ENCODE peak calls at places on chromosome 3, in four cellular contexts. One of them, this sample, is unnamed.

GRCh38 chr3:82100378-82100777 is 338.9 kb upstream of the GBE1 start:
- DNase-seq in activated T-helper 9 cell treated with anti-CD3 and anti-CD28 coated beads, Interleukin-2, amount 50 U/mL, for 16 hours: no peak
- DNase-seq in CD8-positive, alpha-beta memory T cell: no peak
- DNase-seq in amniotic stem cell: no peak
- DNase-seq in this sample: no peak

GRCh38 chr3:128289534-128289933 is 136.3 kb downstream of the EEFSEC start:
- DNase-seq in CD8-positive, alpha-beta memory T cell: no peak
- DNase-seq in activated T-helper 9 cell treated with anti-CD3 and anti-CD28 coated beads, Interleukin-2, amount 50 U/mL, for 16 hours: no peak
- DNase-seq in amniotic stem cell: no peak
- DNase-seq in this sample: no peak

GRCh38 chr3:46854543-46854942 is 8.7 kb downstream of the MYL3 start:
- DNase-seq in activated T-helper 9 cell treated with anti-CD3 and anti-CD28 coated beads, Interleukin-2, amount 50 U/mL, for 16 hours: no peak
- DNase-seq in CD8-positive, alpha-beta memory T cell: no peak
- DNase-seq in amniotic stem cell: no peak
- DNase-seq in this sample: no peak

GRCh38 chr3:20637729-20638128 is 451.7 kb upstream of the SGO1 start:
- DNase-seq in CD8-positive, alpha-beta memory T cell: no peak
- DNase-seq in amniotic stem cell: no peak
- DNase-seq in activated T-helper 9 cell treated with anti-CD3 and anti-CD28 coated beads, Interleukin-2, amount 50 U/mL, for 16 hours: no peak
- DNase-seq in this sample: no peak

GRCh38 chr3:42652611-42653302 is 740 bp upstream of the ZBTB47 start:
- DNase-seq in CD8-positive, alpha-beta memory T cell: no peak
- DNase-seq in amniotic stem cell: peak; percentile 58
- DNase-seq in activated T-helper 9 cell treated with anti-CD3 and anti-CD28 coated beads, Interleukin-2, amount 50 U/mL, for 16 hours: no peak
- DNase-seq in this sample: no peak

GRCh38 chr3:152374260-152374990 is 105.7 kb downstream of the MBNL1 start:
- DNase-seq in amniotic stem cell: no peak
- DNase-seq in CD8-positive, alpha-beta memory T cell: no peak
- DNase-seq in activated T-helper 9 cell treated with anti-CD3 and anti-CD28 coated beads, Interleukin-2, amount 50 U/mL, for 16 hours: no peak
- DNase-seq in this sample: no peak

GRCh38 chr3:82082796-82083195 is 321.4 kb upstream of the GBE1 start:
- DNase-seq in activated T-helper 9 cell treated with anti-CD3 and anti-CD28 coated beads, Interleukin-2, amount 50 U/mL, for 16 hours: no peak
- DNase-seq in amniotic stem cell: no peak
- DNase-seq in CD8-positive, alpha-beta memory T cell: no peak
- DNase-seq in this sample: no peak

GRCh38 chr3:10263549-10264363 is 15.5 kb downstream of the TATDN2 start:
- DNase-seq in CD8-positive, alpha-beta memory T cell: peak; percentile 40
- DNase-seq in activated T-helper 9 cell treated with anti-CD3 and anti-CD28 coated beads, Interleukin-2, amount 50 U/mL, for 16 hours: peak; percentile 48
- DNase-seq in amniotic stem cell: peak; percentile 35
- DNase-seq in this sample: peak; percentile 64

GRCh38 chr3:13558651-13559050 is 9.7 kb downstream of the FBLN2 start:
- DNase-seq in amniotic stem cell: no peak
- DNase-seq in activated T-helper 9 cell treated with anti-CD3 and anti-CD28 coated beads, Interleukin-2, amount 50 U/mL, for 16 hours: no peak
- DNase-seq in CD8-positive, alpha-beta memory T cell: no peak
- DNase-seq in this sample: no peak

GRCh38 chr3:23805881-23806321 is at the start of gene UBE2E1:
- DNase-seq in amniotic stem cell: peak; percentile 38
- DNase-seq in CD8-positive, alpha-beta memory T cell: peak; percentile 65
- DNase-seq in activated T-helper 9 cell treated with anti-CD3 and anti-CD28 coated beads, Interleukin-2, amount 50 U/mL, for 16 hours: peak; percentile 50
- DNase-seq in this sample: peak; percentile 36

GRCh38 chr3:156816091-156816793 is 9.9 kb upstream of the LEKR1 start:
- DNase-seq in amniotic stem cell: no peak
- DNase-seq in CD8-positive, alpha-beta memory T cell: no peak
- DNase-seq in activated T-helper 9 cell treated with anti-CD3 and anti-CD28 coated beads, Interleukin-2, amount 50 U/mL, for 16 hours: peak; percentile 31
- DNase-seq in this sample: peak; percentile 30

GRCh38 chr3:89180334-89180733 is 72.9 kb downstream of the EPHA3 start:
- DNase-seq in activated T-helper 9 cell treated with anti-CD3 and anti-CD28 coated beads, Interleukin-2, amount 50 U/mL, for 16 hours: no peak
- DNase-seq in amniotic stem cell: no peak
- DNase-seq in CD8-positive, alpha-beta memory T cell: no peak
- DNase-seq in this sample: no peak

GRCh38 chr3:48410205-48411040 is 19.5 kb downstream of the PLXNB1 start:
- DNase-seq in activated T-helper 9 cell treated with anti-CD3 and anti-CD28 coated beads, Interleukin-2, amount 50 U/mL, for 16 hours: no peak
- DNase-seq in amniotic stem cell: no peak
- DNase-seq in CD8-positive, alpha-beta memory T cell: no peak
- DNase-seq in this sample: peak; percentile 2

GRCh38 chr3:61537366-61537765 is 24.0 kb upstream of the PTPRG start:
- DNase-seq in activated T-helper 9 cell treated with anti-CD3 and anti-CD28 coated beads, Interleukin-2, amount 50 U/mL, for 16 hours: no peak
- DNase-seq in amniotic stem cell: no peak
- DNase-seq in CD8-positive, alpha-beta memory T cell: no peak
- DNase-seq in this sample: no peak

GRCh38 chr3:143171656-143172055 is 52.1 kb downstream of the CHST2 start:
- DNase-seq in activated T-helper 9 cell treated with anti-CD3 and anti-CD28 coated beads, Interleukin-2, amount 50 U/mL, for 16 hours: no peak
- DNase-seq in CD8-positive, alpha-beta memory T cell: no peak
- DNase-seq in amniotic stem cell: peak; percentile 27
- DNase-seq in this sample: no peak

GRCh38 chr3:175149675-175150074 is 290.5 kb downstream of the NAALADL2 start:
- DNase-seq in activated T-helper 9 cell treated with anti-CD3 and anti-CD28 coated beads, Interleukin-2, amount 50 U/mL, for 16 hours: no peak
- DNase-seq in amniotic stem cell: no peak
- DNase-seq in CD8-positive, alpha-beta memory T cell: no peak
- DNase-seq in this sample: no peak

GRCh38 chr3:127417709-127418559 is 130.1 kb upstream of the PRR20G start:
- DNase-seq in activated T-helper 9 cell treated with anti-CD3 and anti-CD28 coated beads, Interleukin-2, amount 50 U/mL, for 16 hours: no peak
- DNase-seq in CD8-positive, alpha-beta memory T cell: no peak
- DNase-seq in amniotic stem cell: no peak
- DNase-seq in this sample: no peak

GRCh38 chr3:151816091-151816604 is 2.2 kb downstream of the AADAC start:
- DNase-seq in activated T-helper 9 cell treated with anti-CD3 and anti-CD28 coated beads, Interleukin-2, amount 50 U/mL, for 16 hours: no peak
- DNase-seq in CD8-positive, alpha-beta memory T cell: no peak
- DNase-seq in amniotic stem cell: no peak
- DNase-seq in this sample: no peak

GRCh38 chr3:46360904-46361303 is 7.0 kb downstream of the CCR2 start:
- DNase-seq in amniotic stem cell: no peak
- DNase-seq in CD8-positive, alpha-beta memory T cell: peak; percentile 22
- DNase-seq in activated T-helper 9 cell treated with anti-CD3 and anti-CD28 coated beads, Interleukin-2, amount 50 U/mL, for 16 hours: no peak
- DNase-seq in this sample: no peak

GRCh38 chr3:51581529-51581928 is 43.0 kb downstream of the RAD54L2 start:
- DNase-seq in CD8-positive, alpha-beta memory T cell: no peak
- DNase-seq in activated T-helper 9 cell treated with anti-CD3 and anti-CD28 coated beads, Interleukin-2, amount 50 U/mL, for 16 hours: no peak
- DNase-seq in amniotic stem cell: no peak
- DNase-seq in this sample: no peak

GRCh38 chr3:99859855-99860254 is 42.2 kb downstream of the CMSS1 start:
- DNase-seq in activated T-helper 9 cell treated with anti-CD3 and anti-CD28 coated beads, Interleukin-2, amount 50 U/mL, for 16 hours: no peak
- DNase-seq in amniotic stem cell: peak; percentile 75
- DNase-seq in CD8-positive, alpha-beta memory T cell: no peak
- DNase-seq in this sample: no peak

GRCh38 chr3:171123913-171124312 is 97.4 kb upstream of the SLC2A2 start:
- DNase-seq in amniotic stem cell: no peak
- DNase-seq in CD8-positive, alpha-beta memory T cell: no peak
- DNase-seq in activated T-helper 9 cell treated with anti-CD3 and anti-CD28 coated beads, Interleukin-2, amount 50 U/mL, for 16 hours: no peak
- DNase-seq in this sample: no peak

GRCh38 chr3:169244119-169244864 is 419.2 kb downstream of the MECOM start:
- DNase-seq in CD8-positive, alpha-beta memory T cell: no peak
- DNase-seq in amniotic stem cell: no peak
- DNase-seq in activated T-helper 9 cell treated with anti-CD3 and anti-CD28 coated beads, Interleukin-2, amount 50 U/mL, for 16 hours: no peak
- DNase-seq in this sample: no peak

This sample was measured in T-helper 2 cell.